ENCODE peak calls at places on chromosomes 5 and 9, in eight cellular contexts. H, Y, L, Q, K, O, V and R are unnamed samples.

GRCh38 chr9:136984464-136985026 is 1.8 kb downstream of the LCNL1 start:
- DNase-seq in H (no peak), Y (no peak), L (no peak), Q (no peak), K (no peak), O (no peak), V (no peak), R (no peak)

GRCh38 chr9:69317081-69317480 is 7.9 kb upstream of the ENTREP1 start:
- DNase-seq in H (no peak), Y (no peak), L (no peak), Q (no peak), K (no peak), O (no peak), V (no peak), R (peak; percentile 10)

GRCh38 chr9:108056083-108056804 is 566.7 kb upstream of the KLF4 start:
- DNase-seq in H (no peak), Y (no peak), L (no peak), Q (no peak), K (no peak), O (no peak), V (no peak), R (no peak)

GRCh38 chr5:35041251-35041650 is 6.5 kb downstream of the AGXT2 start:
- DNase-seq in H (no peak), Y (no peak), L (no peak), Q (no peak), K (no peak), O (no peak), V (no peak), R (no peak)

GRCh38 chr9:72954431-72955420 is 1.9 kb upstream of the ALDH1A1 start:
- DNase-seq in H (no peak), Y (no peak), L (no peak), Q (no peak), K (no peak), O (no peak), V (no peak), R (no peak)

GRCh38 chr5:111159845-111160244 is 64.3 kb upstream of the CAMK4 start:
- DNase-seq in H (peak; percentile 46), Y (no peak), L (no peak), Q (no peak), K (no peak), O (no peak), V (no peak), R (no peak)

GRCh38 chr9:133932176-133932575 is 59.9 kb downstream of the VAV2 start:
- DNase-seq in H (no peak), Y (no peak), L (no peak), Q (no peak), K (no peak), O (no peak), V (no peak), R (no peak)

GRCh38 chr9:130313103-130313858 is 47.7 kb downstream of the HMCN2 start:
- DNase-seq in H (no peak), Y (no peak), L (no peak), Q (no peak), K (no peak), O (no peak), V (no peak), R (no peak)

GRCh38 chr5:1268056-1268455 is 26.8 kb downstream of the TERT start:
- DNase-seq in H (no peak), Y (no peak), L (no peak), Q (no peak), K (no peak), O (no peak), V (no peak), R (no peak)

GRCh38 chr5:118208031-118208453 is 780.3 kb downstream of the DTWD2 start:
- DNase-seq in H (no peak), Y (no peak), L (no peak), Q (no peak), K (no peak), O (no peak), V (no peak), R (no peak)

GRCh38 chr5:82719368-82719767 is 357.8 kb downstream of the TMEM167A start:
- DNase-seq in H (no peak), Y (no peak), L (no peak), Q (no peak), K (peak; percentile 47), O (no peak), V (no peak), R (no peak)

GRCh38 chr9:127311239-127311741 is 46.7 kb downstream of the GARNL3 start:
- DNase-seq in H (peak; percentile 84), Y (no peak), L (no peak), Q (peak; percentile 1), K (peak; percentile 45), O (peak; percentile 9), V (no peak), R (peak; percentile 33)

GRCh38 chr5:3584724-3585531 is 10.7 kb upstream of the IRX1 start:
- DNase-seq in H (peak; percentile 96), Y (no peak), L (no peak), Q (no peak), K (no peak), O (no peak), V (no peak), R (no peak)

GRCh38 chr5:172854451-172854871 is 20.4 kb downstream of the ERGIC1 start:
- DNase-seq in H (no peak), Y (no peak), L (no peak), Q (no peak), K (peak; percentile 57), O (no peak), V (no peak), R (no peak)

GRCh38 chr5:139914218-139914807 is 118.7 kb downstream of the PSD2 start:
- DNase-seq in H (no peak), Y (no peak), L (no peak), Q (no peak), K (no peak), O (no peak), V (no peak), R (no peak)

GRCh38 chr5:73022480-73023169 is 66.8 kb downstream of the FCHO2 start:
- DNase-seq in H (no peak), Y (no peak), L (no peak), Q (no peak), K (no peak), O (no peak), V (no peak), R (no peak)

GRCh38 chr9:27181381-27181780 is 72.4 kb downstream of the TEK start:
- DNase-seq in H (no peak), Y (no peak), L (no peak), Q (no peak), K (no peak), O (no peak), V (no peak), R (no peak)

GRCh38 chr9:98071737-98072136 is 15.2 kb downstream of the NANS start:
- DNase-seq in H (no peak), Y (no peak), L (no peak), Q (no peak), K (no peak), O (no peak), V (no peak), R (no peak)

GRCh38 chr9:131640438-131641181 is 95.3 kb downstream of the PRRT1B start:
- DNase-seq in H (no peak), Y (no peak), L (no peak), Q (no peak), K (no peak), O (no peak), V (no peak), R (no peak)

GRCh38 chr9:86633904-86634303 is 279.7 kb upstream of the TUT7 start:
- DNase-seq in H (peak; percentile 2), Y (no peak), L (no peak), Q (no peak), K (no peak), O (no peak), V (no peak), R (no peak)

GRCh38 chr5:38551020-38552017 is 5.1 kb downstream of the LIFR start:
- DNase-seq in H (peak; percentile 71), Y (no peak), L (peak; percentile 64), Q (peak; percentile 23), K (no peak), O (peak; percentile 36), V (no peak), R (peak; percentile 65)